ENCODE peak calls at places on chromosome 13, in six cellular contexts. V, X, L, G, C and T are unnamed samples.

GRCh38 chr13:30033681-30034447 is 183.4 kb upstream of the UBL3 start:
- DNase-seq in V (peak; percentile 92), L (no peak), C (peak; percentile 95), X (peak; percentile 29), G (peak; percentile 88), T (no peak)

GRCh38 chr13:83168575-83168974 is 713.7 kb downstream of the SLITRK1 start:
- DNase-seq in G (no peak), X (no peak), L (no peak), V (no peak), C (no peak), T (no peak)

GRCh38 chr13:42048625-42049453 is at the start of gene DGKH:
- DNase-seq in C (no peak), V (peak; percentile 89), X (peak; percentile 70), G (peak; percentile 98), L (peak; percentile 75), T (peak; percentile 90)

GRCh38 chr13:72555601-72556000 is 171.8 kb downstream of the MZT1 start:
- DNase-seq in C (no peak), V (no peak), G (no peak), L (no peak), X (no peak), T (no peak)

GRCh38 chr13:100363874-100364273 is 224.7 kb downstream of the GGACT start:
- DNase-seq in V (peak; percentile 67), X (peak; percentile 27), L (no peak), G (peak; percentile 35), C (peak; percentile 65), T (no peak)

GRCh38 chr13:93794197-93794885 is 567.7 kb downstream of the GPC6 start:
- DNase-seq in G (no peak), V (no peak), X (no peak), C (no peak), L (no peak), T (no peak)

GRCh38 chr13:53144826-53145225 is 116.2 kb downstream of the OLFM4 start:
- DNase-seq in C (no peak), X (no peak), L (no peak), G (no peak), V (no peak), T (no peak)

GRCh38 chr13:110873639-110874507 is 41.0 kb downstream of the ANKRD10 start:
- DNase-seq in V (no peak), X (no peak), C (no peak), L (no peak), G (no peak), T (no peak)

GRCh38 chr13:106752584-106753202 is 184.8 kb upstream of the ARGLU1 start:
- DNase-seq in G (no peak), L (no peak), X (no peak), V (no peak), C (no peak), T (no peak)

GRCh38 chr13:40344270-40345148 is 321.9 kb downstream of the FOXO1 start:
- DNase-seq in G (no peak), C (no peak), X (peak; percentile 3), L (no peak), V (peak; percentile 9), T (peak; percentile 28)

GRCh38 chr13:21318891-21319532 is 140.1 kb downstream of the ZDHHC20 start:
- DNase-seq in V (peak; percentile 37), C (no peak), X (no peak), L (no peak), G (peak; percentile 88), T (no peak)

GRCh38 chr13:106484755-106485193 is 50.7 kb downstream of the EFNB2 start:
- DNase-seq in L (no peak), X (no peak), C (no peak), V (no peak), G (no peak), T (no peak)

GRCh38 chr13:29750178-29750530 is 100.3 kb downstream of the UBL3 start:
- DNase-seq in G (no peak), L (no peak), C (no peak), X (no peak), V (no peak), T (no peak)

GRCh38 chr13:39530996-39531395 is 72.0 kb downstream of the LHFPL6 start:
- DNase-seq in L (no peak), V (peak; percentile 50), C (no peak), G (no peak), X (no peak), T (no peak)

GRCh38 chr13:51525567-51526165 is 58.6 kb upstream of the WDFY2 start:
- DNase-seq in X (peak; percentile 32), V (peak; percentile 79), G (no peak), L (no peak), C (no peak), T (no peak)

GRCh38 chr13:66262330-66262729 is 967.8 kb downstream of the PCDH9 start:
- DNase-seq in C (no peak), V (no peak), L (no peak), X (no peak), G (no peak), T (no peak)

GRCh38 chr13:42114278-42114677 is 65.8 kb downstream of the DGKH start:
- DNase-seq in C (no peak), L (no peak), X (no peak), G (no peak), V (no peak), T (no peak)

GRCh38 chr13:98890186-98890585 is 87.7 kb downstream of the DOCK9 start:
- DNase-seq in X (no peak), V (peak; percentile 80), C (peak; percentile 55), G (peak; percentile 72), L (no peak), T (no peak)

GRCh38 chr13:22740264-22740663 is 440.5 kb upstream of the SGCG start:
- DNase-seq in G (no peak), L (no peak), C (no peak), V (no peak), X (peak; percentile 11), T (no peak)

GRCh38 chr13:94362411-94362909 is 117.0 kb downstream of the DCT start:
- DNase-seq in C (peak; percentile 38), G (peak; percentile 65), V (peak; percentile 95), X (peak; percentile 80), L (peak; percentile 30), T (peak; percentile 71)

GRCh38 chr13:50910483-50910805 is 853 bp downstream of the RNASEH2B start:
- DNase-seq in L (peak; percentile 22), V (peak; percentile 68), X (peak; percentile 64), C (no peak), G (peak; percentile 79), T (no peak)

GRCh38 chr13:39202746-39203145 is 164.5 kb downstream of the NHLRC3 start:
- DNase-seq in X (no peak), V (no peak), L (no peak), C (no peak), G (no peak), T (no peak)

GRCh38 chr13:74464656-74465055 is 330.5 kb upstream of the KLF12 start:
- DNase-seq in V (no peak), X (no peak), G (no peak), C (no peak), L (no peak), T (no peak)

GRCh38 chr13:22014469-22014868 is 343.6 kb downstream of the FGF9 start:
- DNase-seq in V (no peak), L (no peak), X (peak; percentile 5), C (peak; percentile 38), G (no peak), T (no peak)

GRCh38 chr13:41028051-41028450 is 8.9 kb upstream of the ELF1 start:
- DNase-seq in C (no peak), X (no peak), G (no peak), L (no peak), V (peak; percentile 23), T (no peak)

DNA sequence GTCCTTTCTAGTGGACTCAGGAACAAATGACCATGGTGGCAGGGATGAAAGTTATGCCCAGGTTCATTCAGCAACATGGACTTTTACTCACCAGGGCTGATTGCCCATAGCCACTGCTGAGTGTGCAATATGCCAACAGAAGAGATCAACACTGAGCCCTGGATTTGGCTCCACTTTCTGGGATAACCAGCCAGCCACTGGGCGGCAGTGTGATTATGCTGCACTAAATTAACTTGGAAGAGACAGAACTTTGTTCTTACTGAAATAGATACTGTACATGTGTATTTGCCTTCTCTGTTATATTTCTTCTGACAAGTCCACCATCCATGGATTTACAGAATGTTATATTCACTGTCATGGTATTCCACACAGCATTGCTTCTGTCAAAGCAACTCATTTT is 257.4 kb downstream of the TDRD3 start:
- DNase-seq in X (peak; percentile 6), V (no peak), C (no peak), L (no peak), G (no peak), T (no peak)
- TF ChIP-seq CTCF in X (peak; percentile 24), V (no peak), C (no peak), L (no peak), G (peak; percentile 48), T (peak; percentile 18)

GRCh38 chr13:36101157-36101556 is 30.0 kb downstream of the DCLK1 start:
- DNase-seq in L (no peak), C (no peak), X (no peak), V (no peak), G (no peak), T (no peak)
- TF ChIP-seq CTCF in L (no peak), C (no peak), X (no peak), V (no peak), G (no peak), T (no peak)

GRCh38 chr13:43441464-43441863 is 345.3 kb downstream of the ENOX1 start:
- DNase-seq in C (no peak), L (no peak), V (no peak), G (no peak), X (no peak), T (no peak)
- TF ChIP-seq CTCF in C (no peak), L (no peak), V (no peak), G (no peak), X (no peak), T (no peak)

DNA sequence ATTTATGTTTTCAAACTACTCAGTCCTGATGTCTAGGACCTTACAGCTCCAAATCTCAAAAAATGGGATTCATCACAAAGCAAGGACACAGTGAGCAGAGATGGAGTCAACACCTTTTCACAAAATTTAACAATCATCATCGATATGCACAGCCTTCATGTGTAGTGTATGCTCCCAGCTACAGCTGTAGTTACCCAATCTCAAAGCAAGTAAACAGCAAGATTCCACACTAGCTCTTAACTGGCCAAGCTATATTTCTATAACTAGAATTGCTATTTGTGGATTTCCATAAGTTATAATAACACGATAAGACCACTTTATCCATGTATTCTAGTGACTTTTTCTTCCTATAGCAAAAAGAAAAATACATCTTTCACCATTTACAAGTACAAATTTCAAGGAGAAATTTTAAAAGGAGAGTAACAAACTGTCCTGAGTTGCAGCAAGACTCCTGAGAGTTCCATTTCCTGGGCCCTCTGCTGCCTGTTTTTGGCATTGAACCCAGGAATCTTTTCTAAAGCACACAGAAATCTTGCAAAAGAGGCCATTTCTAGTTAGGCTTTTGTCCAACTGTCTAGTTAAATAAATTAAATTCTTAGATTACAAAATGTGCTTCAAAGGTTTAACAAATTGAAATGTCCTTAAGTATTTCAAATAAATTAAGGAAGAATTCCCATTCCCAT is 460.6 kb downstream of the FGF14 start:
- DNase-seq in V (peak; percentile 44), G (no peak), X (peak; percentile 6), C (no peak), L (no peak), T (no peak)
- TF ChIP-seq CTCF in V (no peak), G (peak; percentile 18), X (no peak), C (peak; percentile 34), L (no peak), T (no peak)

GRCh38 chr13:95494082-95494681 is 58.3 kb upstream of the CLDN10 start:
- DNase-seq in L (peak; percentile 16), X (peak; percentile 75), G (peak; percentile 92), V (peak; percentile 78), C (peak; percentile 9), T (peak; percentile 44)
- TF ChIP-seq CTCF in L (no peak), X (peak; percentile 61), G (peak; percentile 75), V (peak; percentile 64), C (peak; percentile 69), T (peak; percentile 43)

GRCh38 chr13:37748913-37749312 is 120.7 kb downstream of the TRPC4 start:
- DNase-seq in C (no peak), L (no peak), V (no peak), G (no peak), X (no peak), T (no peak)
- TF ChIP-seq CTCF in C (no peak), L (no peak), V (no peak), G (no peak), X (no peak), T (no peak)